ENCODE peak calls at places on chromosomes 7 and 10, in seven cellular contexts. A is SJSA1; E is SK-N-SH; S is mesendoderm; N is CD8-positive, alpha-beta memory T cell; L is heart left ventricle; K is fibroblast of lung. T is an unnamed sample. For H3K4me1, the result is how much of the 10 kb centered on the place peaks cover.

GRCh38 chr10:111837089-111837488 is 346.5 kb downstream of the GPAM start:
- DNase-seq in A (no peak), L (no peak), E (no peak), K (no peak), N (no peak), S (no peak), T (no peak)

GRCh38 chr7:142689439-142690168 is 59.7 kb upstream of the PRSS1 start:
- DNase-seq in E (no peak), N (no peak), L (no peak), A (no peak), K (no peak), S (no peak), T (no peak)

GRCh38 chr7:78704504-78704903 is 749.0 kb downstream of the MAGI2 start:
- DNase-seq in A (no peak), N (no peak), L (no peak), S (no peak), E (no peak), K (no peak), T (no peak)

GRCh38 chr10:103416436-103417147 is 20.2 kb downstream of the PDCD11 start:
- DNase-seq in N (peak), S (peak), E (peak), A (peak), K (peak), L (no peak), T (peak)

GRCh38 chr7:2166625-2167280 is 66.0 kb downstream of the MAD1L1 start:
- DNase-seq in A (no peak), N (no peak), K (no peak), S (no peak), L (no peak), E (peak), T (no peak)

GRCh38 chr10:71990706-71991269 is 26.6 kb downstream of the CHST3 start:
- DNase-seq in E (no peak), A (no peak), N (no peak), S (no peak), K (no peak), L (no peak), T (no peak)

GRCh38 chr10:18368681-18369080 is 228.5 kb downstream of the CACNB2 start:
- DNase-seq in A (no peak), L (no peak), S (no peak), N (no peak), K (peak), E (no peak), T (no peak)

GRCh38 chr7:13262929-13263530 is 575.6 kb downstream of the ARL4A start:
- DNase-seq in A (peak), N (peak), L (no peak), E (peak), K (peak), S (peak), T (peak)

GRCh38 chr10:125362966-125363365 is 202.6 kb upstream of the CTBP2 start:
- DNase-seq in N (no peak), L (no peak), S (no peak), E (no peak), K (no peak), A (no peak), T (no peak)

GRCh38 chr10:125369382-125370326 is 209.3 kb upstream of the CTBP2 start:
- DNase-seq in E (no peak), N (no peak), K (no peak), L (no peak), S (no peak), A (no peak), T (no peak)

GRCh38 chr10:125363776-125364175 is 203.4 kb upstream of the CTBP2 start:
- DNase-seq in S (no peak), A (no peak), L (no peak), K (no peak), N (no peak), E (no peak), T (peak)
- H3K4me1 ChIP-seq in S (under half), A (under half), L (under half), K (under half), N (under half), E (under half), T (under half)

GRCh38 chr7:47330026-47330425 is 251.9 kb downstream of the TNS3 start:
- DNase-seq in N (no peak), L (no peak), S (no peak), K (no peak), E (no peak), A (no peak), T (no peak)

GRCh38 chr7:47329320-47329926 is 252.5 kb downstream of the TNS3 start:
- DNase-seq in A (peak), E (no peak), S (no peak), N (no peak), L (peak), K (no peak), T (no peak)

GRCh38 chr7:47331179-47331565 is 250.7 kb downstream of the TNS3 start:
- DNase-seq in S (no peak), N (no peak), L (no peak), E (no peak), K (no peak), A (no peak), T (no peak)

GRCh38 chr7:47332213-47332612 is 249.7 kb downstream of the TNS3 start:
- DNase-seq in A (no peak), N (no peak), K (no peak), S (peak), E (no peak), L (no peak), T (no peak)

DNA sequence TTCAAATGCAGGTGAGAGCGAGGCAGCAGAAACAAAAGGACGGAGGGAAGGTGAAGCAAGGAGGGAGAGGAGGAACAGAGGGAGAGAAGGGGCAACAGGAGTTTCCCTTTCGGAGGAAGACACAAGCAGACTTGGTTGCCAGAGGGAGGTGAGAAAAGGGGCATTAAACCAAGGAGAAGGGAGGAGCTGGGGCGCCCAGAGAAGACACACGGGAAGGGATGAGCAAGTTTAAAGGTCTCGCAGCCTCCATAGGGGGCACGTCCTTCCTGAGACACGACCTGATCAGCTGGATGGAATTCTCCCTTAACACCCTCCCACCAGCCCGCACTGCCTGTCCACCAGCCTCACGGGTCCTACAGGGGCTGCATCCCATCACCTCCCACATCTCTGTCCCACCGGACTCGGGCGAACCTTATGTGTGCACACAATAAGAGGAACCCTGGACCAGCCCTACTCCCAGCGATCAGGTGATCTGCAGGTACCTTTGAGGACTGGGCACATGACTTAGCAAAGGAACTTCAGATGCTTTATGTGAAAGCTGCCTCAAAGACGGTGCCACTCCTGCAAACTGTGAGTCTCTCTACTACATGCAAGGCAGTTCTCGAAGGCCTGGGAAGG is 251.2 kb downstream of the TNS3 start:
- DNase-seq in E (no peak), A (no peak), S (no peak), L (no peak), K (no peak), N (no peak), T (no peak)
- H3K4me1 ChIP-seq in E (under half), A (half or more), S (under half), L (half or more), K (under half), N (under half), T (under half)

GRCh38 chr10:30433779-30434272 is at the start of gene MAP3K8:
- DNase-seq in N (peak), K (peak), E (peak), A (peak), L (peak), S (peak), T (peak)
- H3K4me1 ChIP-seq in N (under half), K (under half), E (under half), A (under half), L (half or more), S (under half), T (under half)

GRCh38 chr10:35351021-35351420 is 14.7 kb downstream of the CCNY start:
- DNase-seq in K (peak), S (no peak), A (no peak), N (no peak), E (no peak), L (no peak), T (no peak)
- H3K4me1 ChIP-seq in K (under half), S (under half), A (under half), N (half or more), E (under half), L (half or more), T (under half)

DNA sequence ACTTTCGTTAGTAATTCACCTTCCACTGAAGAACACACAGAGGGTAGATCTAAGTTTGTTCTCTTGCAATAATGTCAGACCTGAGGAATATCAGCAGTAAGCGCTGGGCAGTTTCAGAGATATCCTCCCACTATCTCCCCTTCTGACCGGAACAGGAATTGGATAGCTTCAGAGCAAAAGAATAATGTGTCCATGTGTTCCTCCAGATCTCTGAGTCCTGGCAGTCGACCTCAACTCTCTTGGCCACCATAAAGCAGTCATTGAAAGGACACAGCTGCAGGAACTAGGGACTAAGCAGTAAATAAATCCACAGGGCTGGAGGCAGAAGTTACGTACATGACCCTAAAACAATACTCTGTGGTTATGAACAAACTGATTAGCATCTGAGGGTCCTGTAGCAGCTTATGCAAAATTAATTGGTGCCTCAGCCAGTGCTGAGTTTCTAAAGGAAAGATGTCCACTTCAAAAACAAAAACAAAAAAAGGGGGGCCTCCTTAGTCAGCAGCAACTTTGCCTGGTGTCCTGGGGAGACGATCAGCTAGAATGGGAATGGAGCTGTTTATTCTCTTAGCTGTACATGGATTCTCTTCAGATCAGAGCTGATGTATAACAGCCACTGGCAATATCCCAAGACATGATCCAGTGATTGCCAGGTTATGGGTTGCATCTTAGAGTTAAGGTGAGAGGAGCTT is 6.4 kb upstream of the PRTFDC1 start:
- DNase-seq in E (no peak), L (no peak), A (no peak), N (no peak), S (no peak), K (peak), T (peak)
- H3K4me1 ChIP-seq in E (under half), L (under half), A (under half), N (under half), S (under half), K (under half), T (under half)

GRCh38 chr10:6562221-6562620 is 17.9 kb downstream of the PRKCQ start:
- DNase-seq in N (no peak), A (no peak), L (no peak), K (no peak), E (no peak), S (no peak), T (no peak)
- H3K4me1 ChIP-seq in N (half or more), A (under half), L (under half), K (under half), E (under half), S (under half), T (under half)

GRCh38 chr10:101379663-101380352 is 25.8 kb downstream of the BTRC start:
- DNase-seq in A (no peak), L (no peak), E (no peak), S (no peak), N (no peak), K (no peak), T (no peak)
- H3K4me1 ChIP-seq in A (under half), L (under half), E (under half), S (under half), N (under half), K (under half), T (under half)

DNA sequence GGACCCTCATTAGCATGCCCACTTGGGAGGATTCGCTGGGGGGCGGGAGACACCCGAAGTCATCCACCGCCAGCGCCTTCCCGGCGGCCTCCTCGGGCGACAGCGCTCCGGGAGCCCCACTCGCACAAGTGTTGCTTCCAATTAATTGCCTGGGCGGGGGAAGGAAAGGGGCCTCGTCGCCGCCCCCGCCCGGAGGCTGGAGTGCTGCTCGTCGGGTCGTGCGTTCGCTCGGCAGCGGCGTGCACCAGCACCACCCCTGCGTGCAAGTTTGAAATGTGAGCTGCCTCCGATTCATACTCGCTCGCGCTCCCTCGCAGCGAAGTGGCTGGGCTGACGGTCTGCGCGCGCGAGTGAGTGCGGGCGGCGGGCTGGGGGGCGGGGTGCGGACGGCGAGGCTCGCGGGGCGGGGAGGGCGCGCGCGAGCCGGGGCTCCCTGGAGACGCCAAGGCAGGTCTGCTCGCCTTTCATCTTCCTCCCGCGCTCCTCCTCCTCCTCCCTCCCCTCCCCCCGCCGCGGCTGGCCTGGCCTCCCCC is 104.6 kb upstream of the PPIF start:
- DNase-seq in N (peak), E (peak), A (no peak), S (peak), K (peak), L (peak), T (peak)
- H3K4me1 ChIP-seq in N (under half), E (half or more), A (half or more), S (under half), K (under half), L (half or more), T (under half)

GRCh38 chr10:13718820-13719219 is 132.1 kb downstream of the PRPF18 start:
- DNase-seq in S (no peak), A (no peak), K (no peak), E (no peak), L (no peak), N (no peak), T (no peak)

GRCh38 chr10:13717936-13718772 is 131.4 kb downstream of the PRPF18 start:
- DNase-seq in A (peak), S (no peak), L (peak), K (peak), N (peak), E (no peak), T (peak)

GRCh38 chr10:13720699-13721098 is 133.9 kb downstream of the PRPF18 start:
- DNase-seq in L (no peak), S (no peak), E (no peak), A (no peak), N (no peak), K (no peak), T (no peak)

GRCh38 chr10:13717571-13717935 is 130.8 kb downstream of the PRPF18 start:
- DNase-seq in L (no peak), E (no peak), S (no peak), K (no peak), A (no peak), N (no peak), T (no peak)

DNA sequence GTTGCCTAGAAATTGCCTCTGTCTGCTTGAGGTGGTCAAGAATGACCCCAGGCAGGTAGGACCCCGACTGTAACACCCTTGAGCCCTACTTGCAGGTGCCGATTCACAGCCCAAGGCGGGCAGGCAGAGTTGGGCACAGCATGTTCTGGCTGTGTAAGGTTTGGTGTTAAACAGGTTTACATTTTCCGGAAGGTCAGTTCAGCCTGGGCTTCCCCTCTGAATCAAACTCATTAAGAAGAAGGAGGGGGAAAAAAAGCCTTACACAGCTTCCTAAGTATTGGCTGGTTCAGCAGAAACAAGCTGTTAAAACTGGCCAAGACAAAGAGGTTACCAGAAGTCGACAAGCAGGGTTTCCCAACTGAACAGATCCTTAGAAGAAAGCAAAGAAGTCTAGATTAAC is 132.6 kb downstream of the PRPF18 start:
- DNase-seq in E (no peak), K (peak), N (no peak), S (no peak), L (no peak), A (no peak), T (no peak)
- H3K4me1 ChIP-seq in E (under half), K (under half), N (under half), S (under half), L (under half), A (half or more), T (under half)

T was measured in SJCRH30.